ENCODE peak calls at places on chromosome 13, in six cellular contexts. One of them, this sample, is unnamed.
A peak's percentile ranks its signal among the peaks of the same experiment; 100 is the strongest.

GRCh38 chr13:21670006-21670882 is 629 bp upstream of the FGF9 start:
- DNase-seq in NB4: peak; percentile 69
- DNase-seq in cardiac muscle cell: peak; percentile 83
- DNase-seq in CD4-positive, alpha-beta T cell: peak; percentile 67
- DNase-seq in fibroblast of lung: peak; percentile 61
- DNase-seq in neural crest cell: peak; percentile 67
- DNase-seq in this sample: peak; percentile 63

GRCh38 chr13:71602327-71602726 is 264.7 kb downstream of the DACH1 start:
- DNase-seq in NB4: no peak
- DNase-seq in cardiac muscle cell: no peak
- DNase-seq in CD4-positive, alpha-beta T cell: no peak
- DNase-seq in fibroblast of lung: no peak
- DNase-seq in neural crest cell: no peak
- DNase-seq in this sample: no peak

GRCh38 chr13:99386911-99387788 is 80.0 kb upstream of the GPR183 start:
- DNase-seq in NB4: peak; percentile 56
- DNase-seq in cardiac muscle cell: peak; percentile 59
- DNase-seq in CD4-positive, alpha-beta T cell: peak; percentile 92
- DNase-seq in fibroblast of lung: no peak
- DNase-seq in neural crest cell: peak; percentile 39
- DNase-seq in this sample: peak; percentile 24

GRCh38 chr13:94419304-94419943 is 60.1 kb downstream of the DCT start:
- DNase-seq in NB4: peak; percentile 14
- DNase-seq in cardiac muscle cell: no peak
- DNase-seq in CD4-positive, alpha-beta T cell: no peak
- DNase-seq in fibroblast of lung: peak; percentile 83
- DNase-seq in neural crest cell: no peak
- DNase-seq in this sample: no peak

GRCh38 chr13:109737606-109738005 is 48.8 kb downstream of the IRS2 start:
- DNase-seq in NB4: no peak
- DNase-seq in cardiac muscle cell: peak; percentile 74
- DNase-seq in CD4-positive, alpha-beta T cell: no peak
- DNase-seq in fibroblast of lung: peak; percentile 34
- DNase-seq in neural crest cell: no peak
- DNase-seq in this sample: no peak

GRCh38 chr13:28558126-28558525 is 63.2 kb upstream of the FLT1 start:
- DNase-seq in NB4: no peak
- DNase-seq in cardiac muscle cell: no peak
- DNase-seq in CD4-positive, alpha-beta T cell: no peak
- DNase-seq in fibroblast of lung: peak; percentile 88
- DNase-seq in neural crest cell: no peak
- DNase-seq in this sample: no peak

GRCh38 chr13:57314897-57315520 is 148.0 kb downstream of the PRR20E start:
- DNase-seq in NB4: no peak
- DNase-seq in cardiac muscle cell: no peak
- DNase-seq in CD4-positive, alpha-beta T cell: no peak
- DNase-seq in fibroblast of lung: no peak
- DNase-seq in neural crest cell: no peak
- DNase-seq in this sample: no peak

GRCh38 chr13:98445340-98446233 is 131.3 kb downstream of the STK24 start:
- DNase-seq in NB4: peak; percentile 79
- DNase-seq in cardiac muscle cell: peak; percentile 68
- DNase-seq in CD4-positive, alpha-beta T cell: peak; percentile 84
- DNase-seq in fibroblast of lung: peak; percentile 52
- DNase-seq in neural crest cell: peak; percentile 70
- DNase-seq in this sample: peak; percentile 70

GRCh38 chr13:37835392-37835791 is 34.2 kb downstream of the TRPC4 start:
- DNase-seq in NB4: no peak
- DNase-seq in cardiac muscle cell: no peak
- DNase-seq in CD4-positive, alpha-beta T cell: no peak
- DNase-seq in fibroblast of lung: no peak
- DNase-seq in neural crest cell: no peak
- DNase-seq in this sample: no peak

GRCh38 chr13:43113603-43114002 is 90.2 kb downstream of the DNAJC15 start:
- DNase-seq in NB4: no peak
- DNase-seq in cardiac muscle cell: no peak
- DNase-seq in CD4-positive, alpha-beta T cell: no peak
- DNase-seq in fibroblast of lung: peak; percentile 28
- DNase-seq in neural crest cell: no peak
- DNase-seq in this sample: no peak

GRCh38 chr13:43119206-43119605 is 95.8 kb downstream of the DNAJC15 start:
- DNase-seq in NB4: no peak
- DNase-seq in cardiac muscle cell: no peak
- DNase-seq in CD4-positive, alpha-beta T cell: no peak
- DNase-seq in fibroblast of lung: no peak
- DNase-seq in neural crest cell: no peak
- DNase-seq in this sample: no peak

GRCh38 chr13:43114504-43114903 is 91.1 kb downstream of the DNAJC15 start:
- DNase-seq in NB4: no peak
- DNase-seq in cardiac muscle cell: no peak
- DNase-seq in CD4-positive, alpha-beta T cell: no peak
- DNase-seq in fibroblast of lung: no peak
- DNase-seq in neural crest cell: no peak
- DNase-seq in this sample: no peak

GRCh38 chr13:43111887-43112400 is 88.6 kb downstream of the DNAJC15 start:
- DNase-seq in NB4: no peak
- DNase-seq in cardiac muscle cell: no peak
- DNase-seq in CD4-positive, alpha-beta T cell: no peak
- DNase-seq in fibroblast of lung: no peak
- DNase-seq in neural crest cell: no peak
- DNase-seq in this sample: no peak

DNA sequence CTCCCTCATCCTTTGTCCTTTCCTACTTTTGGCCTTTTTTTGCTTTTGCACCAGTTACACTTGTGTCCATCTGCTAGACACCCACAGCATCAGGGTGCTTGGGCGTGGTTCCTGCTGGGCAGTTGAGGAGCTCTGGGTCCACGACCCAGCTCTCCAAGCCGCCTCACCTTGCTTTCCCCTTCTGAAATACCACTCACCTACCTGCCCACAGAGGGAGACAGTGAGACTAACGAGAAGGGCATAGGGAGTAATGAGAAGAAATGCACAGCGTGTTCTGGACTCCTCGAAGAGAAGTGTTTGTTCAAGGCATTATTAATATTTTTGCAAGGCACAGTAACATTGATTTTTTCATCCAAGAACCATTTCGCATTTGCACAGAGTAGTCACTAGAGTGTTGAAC is 92.9 kb downstream of the DNAJC15 start:
- DNase-seq in NB4: no peak
- DNase-seq in cardiac muscle cell: no peak
- DNase-seq in CD4-positive, alpha-beta T cell: no peak
- DNase-seq in fibroblast of lung: no peak
- DNase-seq in neural crest cell: no peak
- DNase-seq in this sample: no peak
- TF ChIP-seq CTCF in NB4: no peak
- TF ChIP-seq CTCF in cardiac muscle cell: no peak
- TF ChIP-seq CTCF in CD4-positive, alpha-beta T cell: no peak
- TF ChIP-seq CTCF in fibroblast of lung: no peak
- TF ChIP-seq CTCF in neural crest cell: no peak
- TF ChIP-seq CTCF in this sample: peak; percentile 15

GRCh38 chr13:78758549-78758948 is 99.6 kb upstream of the OBI1 start:
- DNase-seq in NB4: no peak
- DNase-seq in cardiac muscle cell: no peak
- DNase-seq in CD4-positive, alpha-beta T cell: no peak
- DNase-seq in fibroblast of lung: no peak
- DNase-seq in neural crest cell: no peak
- DNase-seq in this sample: no peak

GRCh38 chr13:78762825-78763224 is 103.9 kb upstream of the OBI1 start:
- DNase-seq in NB4: no peak
- DNase-seq in cardiac muscle cell: no peak
- DNase-seq in CD4-positive, alpha-beta T cell: no peak
- DNase-seq in fibroblast of lung: no peak
- DNase-seq in neural crest cell: no peak
- DNase-seq in this sample: no peak

GRCh38 chr13:78764665-78765064 is 105.7 kb upstream of the OBI1 start:
- DNase-seq in NB4: no peak
- DNase-seq in cardiac muscle cell: no peak
- DNase-seq in CD4-positive, alpha-beta T cell: no peak
- DNase-seq in fibroblast of lung: no peak
- DNase-seq in neural crest cell: no peak
- DNase-seq in this sample: no peak

DNA sequence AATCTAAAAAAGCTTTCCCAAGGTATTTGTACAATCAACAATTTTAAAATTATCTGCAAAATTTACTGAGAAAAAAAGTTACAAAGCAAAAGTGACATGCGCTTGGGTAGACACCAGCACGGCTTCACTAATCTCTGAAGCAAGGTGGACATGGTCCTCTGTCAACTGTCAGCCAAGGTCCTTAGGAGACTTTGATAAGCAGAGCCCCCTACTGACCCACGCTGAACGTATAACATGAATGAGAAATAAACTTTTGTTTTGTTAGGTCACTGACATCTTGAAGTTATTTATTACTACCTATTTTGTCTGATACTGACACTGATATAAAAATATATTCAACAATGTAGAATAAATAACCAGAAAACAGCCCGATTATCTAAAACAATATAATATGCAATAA is 100.7 kb upstream of the OBI1 start:
- DNase-seq in NB4: peak; percentile 24
- DNase-seq in cardiac muscle cell: peak; percentile 15
- DNase-seq in CD4-positive, alpha-beta T cell: no peak
- DNase-seq in fibroblast of lung: no peak
- DNase-seq in neural crest cell: no peak
- DNase-seq in this sample: no peak
- TF ChIP-seq CTCF in NB4: no peak
- TF ChIP-seq CTCF in cardiac muscle cell: no peak
- TF ChIP-seq CTCF in CD4-positive, alpha-beta T cell: no peak
- TF ChIP-seq CTCF in fibroblast of lung: no peak
- TF ChIP-seq CTCF in neural crest cell: no peak
- TF ChIP-seq CTCF in this sample: no peak

DNA sequence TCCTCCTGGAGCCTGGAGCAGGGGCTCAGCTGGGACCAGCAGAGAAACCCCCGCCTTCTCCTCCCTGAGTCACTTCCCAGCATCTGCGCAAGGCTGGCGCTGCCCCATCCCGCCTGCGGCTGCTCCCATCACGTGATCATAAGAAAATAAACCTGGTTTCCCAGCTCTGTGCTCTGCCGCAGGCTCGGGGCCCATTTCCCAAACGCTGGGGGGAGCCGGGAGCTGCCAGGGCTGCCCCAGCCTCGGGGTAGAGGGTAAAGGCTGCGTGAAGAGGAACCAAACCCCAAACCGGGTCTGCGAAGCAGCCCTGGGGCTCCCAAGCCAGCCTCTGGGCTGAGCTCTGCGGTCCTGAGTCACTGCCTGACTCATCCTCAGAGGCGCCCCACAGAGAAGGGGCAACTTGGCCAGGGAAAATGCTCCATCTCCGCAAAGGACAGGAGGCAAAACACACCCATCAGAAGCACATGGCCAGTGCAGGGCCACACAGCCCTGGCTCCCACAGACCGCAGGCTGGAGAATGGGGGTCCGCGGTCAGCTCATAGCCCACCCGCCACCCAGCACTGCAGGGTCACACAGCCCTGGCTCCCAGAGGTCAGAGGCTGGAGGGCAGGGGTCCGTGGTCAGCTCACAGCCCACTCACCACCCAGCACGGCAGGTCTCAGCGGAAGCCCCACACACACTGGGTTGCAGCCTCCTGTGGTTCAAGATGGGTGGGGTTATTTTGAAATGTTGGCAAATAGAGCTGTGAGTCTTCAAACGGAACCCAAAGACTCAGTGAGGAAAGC is 67.1 kb downstream of the RASA3 start:
- DNase-seq in NB4: peak; percentile 99
- DNase-seq in cardiac muscle cell: peak; percentile 48
- DNase-seq in CD4-positive, alpha-beta T cell: peak; percentile 72
- DNase-seq in fibroblast of lung: peak; percentile 99
- DNase-seq in neural crest cell: peak; percentile 58
- DNase-seq in this sample: no peak
- TF ChIP-seq CTCF in NB4: peak; percentile 18
- TF ChIP-seq CTCF in cardiac muscle cell: no peak
- TF ChIP-seq CTCF in CD4-positive, alpha-beta T cell: no peak
- TF ChIP-seq CTCF in fibroblast of lung: no peak
- TF ChIP-seq CTCF in neural crest cell: no peak
- TF ChIP-seq CTCF in this sample: no peak

GRCh38 chr13:86608739-86609138 is 809.5 kb upstream of the SLITRK6 start:
- DNase-seq in NB4: no peak
- DNase-seq in cardiac muscle cell: no peak
- DNase-seq in CD4-positive, alpha-beta T cell: no peak
- DNase-seq in fibroblast of lung: no peak
- DNase-seq in neural crest cell: no peak
- DNase-seq in this sample: no peak
- TF ChIP-seq CTCF in NB4: no peak
- TF ChIP-seq CTCF in cardiac muscle cell: no peak
- TF ChIP-seq CTCF in CD4-positive, alpha-beta T cell: no peak
- TF ChIP-seq CTCF in fibroblast of lung: peak; percentile 6
- TF ChIP-seq CTCF in neural crest cell: no peak
- TF ChIP-seq CTCF in this sample: no peak

GRCh38 chr13:30314562-30314961 is 7.2 kb upstream of the KATNAL1 start:
- DNase-seq in NB4: no peak
- DNase-seq in cardiac muscle cell: no peak
- DNase-seq in CD4-positive, alpha-beta T cell: no peak
- DNase-seq in fibroblast of lung: no peak
- DNase-seq in neural crest cell: no peak
- DNase-seq in this sample: no peak
- TF ChIP-seq CTCF in NB4: no peak
- TF ChIP-seq CTCF in cardiac muscle cell: no peak
- TF ChIP-seq CTCF in CD4-positive, alpha-beta T cell: no peak
- TF ChIP-seq CTCF in fibroblast of lung: no peak
- TF ChIP-seq CTCF in neural crest cell: no peak
- TF ChIP-seq CTCF in this sample: no peak

DNA sequence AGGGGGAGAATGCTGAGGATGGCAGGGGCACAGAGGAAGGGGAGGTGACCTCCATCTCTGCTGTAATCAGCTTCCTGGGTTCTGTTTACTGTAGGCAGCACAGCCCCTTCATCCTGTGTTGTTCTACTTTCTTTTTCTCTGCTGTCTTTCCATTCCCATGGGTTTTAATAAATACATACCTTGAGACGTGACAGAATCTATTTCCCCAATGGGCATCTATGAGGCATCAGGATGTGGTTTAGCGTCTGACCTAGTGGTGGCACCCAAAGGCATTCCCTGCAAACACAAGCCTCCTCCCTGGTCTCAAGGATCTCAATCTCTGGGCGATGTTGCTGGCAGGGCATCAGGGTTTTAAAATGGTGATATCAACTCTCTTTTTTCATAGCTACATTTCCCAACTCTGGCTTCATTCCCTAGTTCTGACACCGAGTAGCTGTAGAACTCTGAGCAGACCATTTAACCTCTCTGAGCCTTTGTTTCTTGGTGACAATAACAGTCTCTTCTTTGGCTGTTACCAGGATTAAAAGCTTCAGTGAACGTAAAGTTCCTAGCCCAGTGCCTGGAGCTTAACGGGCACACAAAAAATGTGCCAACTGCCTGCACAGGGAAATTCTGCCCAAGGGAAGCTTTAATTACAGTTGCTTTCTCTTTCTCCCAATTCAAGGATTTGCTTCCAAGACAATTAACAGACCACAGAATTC is 60.9 kb downstream of the ALOX5AP start:
- DNase-seq in NB4: peak; percentile 61
- DNase-seq in cardiac muscle cell: no peak
- DNase-seq in CD4-positive, alpha-beta T cell: no peak
- DNase-seq in fibroblast of lung: peak; percentile 59
- DNase-seq in neural crest cell: no peak
- DNase-seq in this sample: no peak
- TF ChIP-seq CTCF in NB4: peak; percentile 18
- TF ChIP-seq CTCF in cardiac muscle cell: no peak
- TF ChIP-seq CTCF in CD4-positive, alpha-beta T cell: no peak
- TF ChIP-seq CTCF in fibroblast of lung: peak; percentile 3
- TF ChIP-seq CTCF in neural crest cell: no peak
- TF ChIP-seq CTCF in this sample: no peak

GRCh38 chr13:100689191-100689590 is 14.6 kb upstream of the TMTC4 start:
- DNase-seq in NB4: no peak
- DNase-seq in cardiac muscle cell: no peak
- DNase-seq in CD4-positive, alpha-beta T cell: no peak
- DNase-seq in fibroblast of lung: no peak
- DNase-seq in neural crest cell: no peak
- DNase-seq in this sample: no peak

GRCh38 chr13:100694722-100695644 is 20.4 kb upstream of the TMTC4 start:
- DNase-seq in NB4: peak; percentile 31
- DNase-seq in cardiac muscle cell: peak; percentile 71
- DNase-seq in CD4-positive, alpha-beta T cell: no peak
- DNase-seq in fibroblast of lung: peak; percentile 46
- DNase-seq in neural crest cell: peak; percentile 61
- DNase-seq in this sample: peak; percentile 29
- TF ChIP-seq CTCF in NB4: peak; percentile 65
- TF ChIP-seq CTCF in cardiac muscle cell: peak; percentile 88
- TF ChIP-seq CTCF in CD4-positive, alpha-beta T cell: no peak
- TF ChIP-seq CTCF in fibroblast of lung: peak; percentile 71
- TF ChIP-seq CTCF in neural crest cell: peak; percentile 62
- TF ChIP-seq CTCF in this sample: peak; percentile 69